ENCODE peak calls at places on chromosomes 13 and 19, in seven cellular contexts. R is right atrium auricular region, V is cardiac fibroblast, O is fibroblast of the aortic adventitia, B is brain microvascular endothelial cell, F is RWPE2, K is AG09309. A is an unnamed sample.

GRCh38 chr13:76009491-76009890 is 373.4 kb downstream of the LMO7 start:
- DNase-seq in K (no peak), O (peak), B (peak), F (no peak), V (peak), R (no peak), A (no peak)

GRCh38 chr13:92175330-92175729 is 776.9 kb downstream of the GPC5 start:
- DNase-seq in R (no peak), K (no peak), V (peak), O (peak), B (peak), F (no peak), A (no peak)

GRCh38 chr13:43815204-43815603 is 28.4 kb upstream of the ENOX1 start:
- DNase-seq in V (peak), R (no peak), O (peak), K (no peak), F (no peak), B (peak), A (peak)

GRCh38 chr13:99206873-99207272 is 6.2 kb downstream of the UBAC2 start:
- DNase-seq in V (no peak), R (no peak), O (no peak), B (no peak), F (no peak), K (no peak), A (no peak)

GRCh38 chr13:76690611-76691010 is 195.6 kb downstream of the KCTD12 start:
- DNase-seq in B (no peak), R (no peak), K (no peak), V (no peak), O (peak), F (no peak), A (no peak)

GRCh38 chr19:23515551-23515950 is 120.3 kb upstream of the ZNF91 start:
- DNase-seq in B (no peak), V (no peak), R (no peak), O (no peak), F (no peak), K (no peak), A (peak)

GRCh38 chr13:65540064-65540635 is 1690.0 kb downstream of the PCDH9 start:
- DNase-seq in K (no peak), F (no peak), O (peak), R (no peak), B (no peak), V (peak), A (peak)

GRCh38 chr13:48559638-48560320 is 26.9 kb upstream of the RCBTB2 start:
- DNase-seq in O (peak), K (no peak), F (no peak), R (no peak), V (peak), B (peak), A (no peak)

GRCh38 chr13:35724480-35724879 is 248.0 kb upstream of the MAB21L1 start:
- DNase-seq in V (peak), O (peak), K (no peak), F (no peak), B (peak), R (no peak), A (no peak)

GRCh38 chr13:44668707-44669106 is 92.6 kb upstream of the TSC22D1 start:
- DNase-seq in O (peak), V (peak), R (no peak), F (no peak), K (no peak), B (no peak), A (peak)

GRCh38 chr19:30978639-30979038 is 370.6 kb downstream of the TSHZ3 start:
- DNase-seq in B (no peak), V (no peak), K (no peak), O (no peak), R (no peak), F (no peak), A (no peak)

GRCh38 chr13:113364371-113364932 is 522 bp upstream of the GRTP1 start:
- DNase-seq in R (peak), K (no peak), O (no peak), V (no peak), F (no peak), B (no peak), A (no peak)

GRCh38 chr19:17721821-17722220 is 2.5 kb downstream of the MAP1S start:
- DNase-seq in F (no peak), B (peak), K (no peak), R (peak), O (no peak), V (peak), A (peak)

GRCh38 chr13:20395061-20395916 is 130.4 kb downstream of the CRYL1 start:
- DNase-seq in V (no peak), O (no peak), K (no peak), B (no peak), F (no peak), R (peak), A (no peak)

GRCh38 chr13:54449922-54450321 is 1421.3 kb downstream of the OLFM4 start:
- DNase-seq in R (no peak), B (no peak), V (no peak), K (no peak), F (no peak), O (no peak), A (no peak)

GRCh38 chr13:100208002-100208401 is 119.1 kb downstream of the PCCA start:
- DNase-seq in B (no peak), R (no peak), O (no peak), F (no peak), K (no peak), V (no peak), A (no peak)

GRCh38 chr19:19900124-19900523 is 622 bp upstream of the ZNF93 start:
- DNase-seq in F (no peak), O (peak), K (no peak), V (peak), R (no peak), B (peak), A (peak)

GRCh38 chr13:41222259-41222852 is 28.0 kb upstream of the KBTBD7 start:
- DNase-seq in V (peak), O (peak), R (no peak), B (peak), K (no peak), F (no peak), A (peak)

GRCh38 chr13:77513719-77514335 is 21.7 kb upstream of the SCEL start:
- DNase-seq in R (no peak), K (no peak), B (no peak), V (no peak), F (no peak), O (no peak), A (no peak)

GRCh38 chr13:74218291-74218690 is 84.1 kb upstream of the KLF12 start:
- DNase-seq in B (no peak), V (no peak), F (no peak), O (no peak), R (no peak), K (no peak), A (no peak)

GRCh38 chr13:98385591-98385990 is 191.3 kb downstream of the STK24 start:
- DNase-seq in K (no peak), B (no peak), V (no peak), R (no peak), O (no peak), F (no peak), A (no peak)

GRCh38 chr19:32750441-32751055 is 31.0 kb downstream of the TDRD12 start:
- DNase-seq in R (no peak), K (no peak), O (no peak), F (no peak), V (no peak), B (no peak), A (no peak)

GRCh38 chr19:7654401-7654800 is 14.4 kb upstream of the RETN start:
- DNase-seq in V (no peak), R (no peak), B (no peak), F (no peak), K (no peak), O (peak), A (peak)

GRCh38 chr13:111280666-111281577 is 39.5 kb upstream of the TEX29 start:
- DNase-seq in V (peak), R (no peak), O (peak), B (peak), F (no peak), K (peak), A (peak)

GRCh38 chr19:41930926-41931592 is 2.8 kb upstream of the ERFL start:
- DNase-seq in B (no peak), K (no peak), V (no peak), F (no peak), R (no peak), O (no peak), A (no peak)

GRCh38 chr19:57559008-57559403 is 657 bp downstream of the ZNF550 start:
- DNase-seq in K (no peak), F (no peak), R (no peak), O (peak), B (peak), V (peak), A (no peak)

GRCh38 chr19:30253581-30253996 is 118.6 kb upstream of the ZNF536 start:
- DNase-seq in R (no peak), B (no peak), V (no peak), O (no peak), K (no peak), F (no peak), A (no peak)

GRCh38 chr13:33057019-33057785 is 41.0 kb downstream of the KL start:
- DNase-seq in V (peak), R (no peak), B (peak), K (no peak), O (peak), F (no peak), A (peak)

GRCh38 chr19:31500540-31500830 is 151.2 kb upstream of the TSHZ3 start:
- DNase-seq in K (no peak), B (no peak), O (no peak), V (no peak), R (peak), F (peak), A (no peak)

GRCh38 chr13:107023335-107023734 is 455.4 kb upstream of the ARGLU1 start:
- DNase-seq in O (no peak), F (no peak), R (no peak), K (no peak), V (no peak), B (no peak), A (no peak)

GRCh38 chr19:34343751-34344150 is 21.2 kb upstream of the GPI start:
- DNase-seq in F (no peak), V (no peak), R (no peak), K (no peak), O (no peak), B (no peak), A (no peak)

GRCh38 chr13:27868639-27869435 is 51.0 kb upstream of the PDX1 start:
- DNase-seq in R (no peak), O (peak), K (no peak), B (peak), V (peak), F (no peak), A (no peak)

GRCh38 chr13:110628952-110629701 is 13.8 kb downstream of the NAXD start:
- DNase-seq in F (no peak), O (no peak), R (no peak), B (peak), V (peak), K (no peak), A (no peak)

GRCh38 chr13:41457589-41458186 is 338 bp downstream of the RGCC start:
- DNase-seq in F (no peak), K (no peak), O (no peak), V (no peak), R (no peak), B (no peak), A (no peak)

GRCh38 chr13:113796211-113796875 is 37.3 kb downstream of the TMEM255B start:
- DNase-seq in R (no peak), O (no peak), V (no peak), B (no peak), K (no peak), F (no peak), A (no peak)

GRCh38 chr13:104256701-104257100 is 1190.5 kb upstream of the SLC10A2 start:
- DNase-seq in B (no peak), O (no peak), R (no peak), K (no peak), V (no peak), F (no peak), A (no peak)

GRCh38 chr19:7516878-7517277 is 975 bp downstream of the ZNF358 start:
- DNase-seq in F (no peak), O (no peak), V (no peak), R (no peak), B (no peak), K (no peak), A (no peak)

GRCh38 chr19:53810187-53810546 is 13.9 kb downstream of the NLRP12 start:
- DNase-seq in F (no peak), B (no peak), R (no peak), K (no peak), V (no peak), O (no peak), A (no peak)

GRCh38 chr19:53809518-53810186 is 14.5 kb downstream of the NLRP12 start:
- DNase-seq in R (no peak), K (no peak), V (no peak), O (no peak), B (no peak), F (no peak), A (no peak)

GRCh38 chr19:53812335-53812734 is 11.8 kb downstream of the NLRP12 start:
- DNase-seq in F (no peak), O (no peak), K (no peak), V (no peak), R (no peak), B (no peak), A (no peak)

GRCh38 chr19:53810891-53811290 is 13.2 kb downstream of the NLRP12 start:
- DNase-seq in O (no peak), V (no peak), F (no peak), R (no peak), B (no peak), K (no peak), A (no peak)

DNA sequence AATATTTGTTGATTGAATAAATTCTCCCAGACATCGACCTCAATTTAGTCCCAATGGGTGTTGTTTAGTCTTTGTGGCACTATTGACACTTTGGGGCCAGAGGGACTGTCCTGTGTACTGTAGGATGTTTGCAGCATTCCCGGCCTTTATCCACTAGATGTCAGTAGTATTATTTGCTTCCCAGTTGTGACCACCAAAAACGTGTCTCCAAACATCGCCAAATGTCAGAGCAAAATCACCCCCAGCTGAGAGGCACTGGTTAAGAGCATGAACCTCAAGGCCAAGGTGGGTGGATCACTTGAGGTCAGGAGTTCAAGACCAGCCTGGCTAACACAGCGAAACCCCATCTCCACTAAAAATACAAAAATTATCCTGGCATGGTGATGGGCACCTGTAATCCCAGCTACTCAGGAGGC is 15.4 kb downstream of the NLRP12 start:
- DNase-seq in F (no peak), V (peak), O (peak), R (no peak), K (no peak), B (peak), A (peak)
- TF ChIP-seq CTCF in F (peak), V (peak), O (peak), R (peak), K (peak), B (peak), A (peak)

DNA sequence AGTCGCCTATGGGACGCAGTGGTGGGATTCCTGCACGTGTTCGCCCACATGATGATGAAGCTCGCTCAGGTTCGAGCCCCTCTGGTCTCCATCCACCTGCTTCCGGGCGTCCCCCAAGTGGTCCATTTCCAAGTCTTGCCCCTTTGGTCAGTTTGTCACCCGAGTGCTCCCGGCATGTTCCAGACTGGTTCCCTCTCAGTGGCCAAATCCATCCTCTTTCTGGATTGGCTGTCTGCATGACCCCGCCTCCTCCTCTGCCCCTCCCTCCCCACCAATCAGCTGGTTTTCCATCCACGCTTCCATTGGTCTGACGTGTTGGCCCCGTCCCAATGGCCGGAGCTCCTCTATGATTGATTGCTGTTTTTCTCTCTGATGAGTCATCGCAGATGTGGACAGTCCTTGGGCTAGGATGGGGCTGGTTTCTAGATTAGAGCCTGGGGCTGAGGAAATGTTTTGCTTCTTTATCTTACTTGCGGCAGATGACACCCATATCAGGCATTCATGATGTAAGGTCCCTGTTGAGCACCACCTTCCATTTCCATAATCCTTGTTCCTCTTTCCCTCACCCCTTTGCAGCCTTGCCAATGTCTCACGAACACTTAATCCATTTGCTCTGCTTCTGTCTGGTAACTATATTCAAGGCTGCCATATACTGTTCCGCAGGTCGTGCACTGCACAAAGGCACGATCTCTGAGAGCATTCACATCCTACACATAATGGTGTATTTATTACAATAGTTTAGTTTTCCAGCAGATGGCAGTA is 73.8 kb downstream of the MAP4K1 start:
- DNase-seq in R (peak), B (peak), K (peak), V (peak), O (peak), F (peak), A (peak)
- TF ChIP-seq CTCF in R (peak), B (no peak), K (peak), V (no peak), O (no peak), F (peak), A (peak)

GRCh38 chr13:47545630-47546029 is 455.4 kb downstream of the SUCLA2 start:
- DNase-seq in V (no peak), F (no peak), R (no peak), O (peak), B (no peak), K (no peak), A (peak)
- TF ChIP-seq CTCF in V (no peak), F (no peak), R (no peak), O (no peak), B (no peak), K (no peak), A (no peak)

DNA sequence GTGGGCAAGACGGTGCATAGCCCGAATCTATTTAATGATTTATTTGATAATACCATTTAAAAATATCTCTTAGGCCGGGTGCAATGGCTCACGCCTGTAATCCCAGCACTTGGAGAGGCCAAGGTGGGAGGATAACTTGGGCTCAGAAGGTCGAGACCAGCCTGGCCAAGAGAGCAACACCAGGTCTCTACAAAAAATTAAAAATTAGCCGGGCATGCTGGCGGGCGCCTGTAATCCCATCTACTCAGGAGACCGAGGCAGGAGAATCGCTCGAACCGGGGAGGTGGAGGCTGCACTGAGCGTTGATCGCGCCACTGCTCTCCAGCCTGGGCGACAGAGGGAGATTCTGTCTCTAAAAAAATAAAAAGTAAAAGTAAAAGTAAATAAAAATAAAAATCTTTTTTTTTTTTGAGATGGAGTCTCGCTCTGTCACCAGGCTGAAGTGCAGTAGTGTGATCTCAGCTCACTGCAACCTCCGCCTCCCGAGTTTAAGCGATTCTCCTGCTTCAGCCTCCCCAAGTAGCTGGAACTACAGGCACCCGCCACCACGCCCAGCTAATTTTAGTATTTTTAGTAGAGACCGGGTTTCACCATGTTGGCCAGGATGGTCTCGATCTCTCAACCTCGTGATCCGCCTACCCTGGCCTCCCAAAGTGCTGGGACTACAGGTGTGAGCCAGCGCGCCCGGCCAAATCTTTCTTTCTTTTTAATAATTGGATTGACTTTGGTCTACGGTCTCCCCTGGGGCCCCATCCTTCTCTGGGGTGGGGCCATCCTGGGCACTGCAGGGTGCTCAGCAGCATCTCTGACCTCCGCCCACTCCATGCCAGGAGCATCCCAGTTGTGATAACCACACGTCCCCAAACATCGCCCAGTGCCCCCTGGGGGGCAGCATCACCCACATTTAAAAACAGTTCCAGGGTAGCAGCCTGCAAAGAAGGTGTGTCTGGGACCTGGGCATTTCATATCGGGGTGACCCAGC is 90.7 kb downstream of the GNG7 start:
- DNase-seq in K (no peak), R (no peak), F (no peak), B (no peak), V (no peak), O (no peak), A (no peak)
- TF ChIP-seq CTCF in K (no peak), R (peak), F (peak), B (peak), V (no peak), O (no peak), A (peak)

GRCh38 chr19:14150041-14150769 is 13.8 kb upstream of the ASF1B start:
- DNase-seq in K (no peak), R (no peak), V (no peak), B (no peak), O (no peak), F (no peak), A (no peak)
- TF ChIP-seq CTCF in K (no peak), R (no peak), V (no peak), B (no peak), O (no peak), F (no peak), A (no peak)

GRCh38 chr13:32001392-32001768 is 30.2 kb upstream of the FRY start:
- DNase-seq in V (peak), R (no peak), F (no peak), K (no peak), O (peak), B (peak), A (peak)
- TF ChIP-seq CTCF in V (peak), R (peak), F (peak), K (peak), O (peak), B (peak), A (peak)

GRCh38 chr19:49309087-49309486 is 15.9 kb downstream of the SLC6A16 start:
- DNase-seq in B (no peak), F (no peak), O (no peak), K (no peak), V (no peak), R (no peak), A (no peak)
- TF ChIP-seq CTCF in B (no peak), F (no peak), O (no peak), K (no peak), V (no peak), R (no peak), A (no peak)

GRCh38 chr19:11295665-11296245 is at the start of gene TSPAN16:
- DNase-seq in O (no peak), V (no peak), B (no peak), R (no peak), F (no peak), K (no peak), A (no peak)
- TF ChIP-seq CTCF in O (no peak), V (no peak), B (peak), R (no peak), F (no peak), K (no peak), A (peak)